ENCODE peak calls at places on chromosomes 3 and 15, in six cellular contexts. Q is CD4-positive, CD25-positive, alpha-beta regulatory T cell; L is body of pancreas; I is lower leg skin; D is mammary epithelial cell; J is ovary. K is an unnamed sample.

GRCh38 chr15:78049691-78050440 is 27.6 kb downstream of the TBC1D2B start:
- DNase-seq in D (peak), Q (peak), J (no peak), L (no peak), I (peak), K (peak)

GRCh38 chr3:47847256-47847655 is 44.3 kb downstream of the DHX30 start:
- DNase-seq in J (no peak), I (no peak), D (no peak), Q (no peak), L (no peak), K (no peak)

GRCh38 chr3:189900578-189900977 is 220.1 kb downstream of the P3H2 start:
- DNase-seq in I (no peak), D (peak), L (no peak), J (no peak), Q (no peak), K (no peak)

GRCh38 chr3:127260416-127260815 is 27.4 kb downstream of the PRR20G start:
- DNase-seq in I (peak), J (no peak), L (no peak), D (no peak), Q (no peak), K (no peak)

GRCh38 chr3:9770276-9770812 is 597 bp upstream of the CAMK1 start:
- DNase-seq in Q (no peak), D (no peak), J (peak), I (peak), L (peak), K (no peak)

GRCh38 chr3:16233806-16234205 is 30.9 kb downstream of the DPH3 start:
- DNase-seq in J (no peak), D (no peak), L (no peak), I (no peak), Q (no peak), K (no peak)

GRCh38 chr15:47675735-47676134 is 41.6 kb upstream of the SEMA6D start:
- DNase-seq in L (no peak), I (no peak), Q (no peak), D (no peak), J (no peak), K (no peak)

GRCh38 chr3:196186661-196187573 is 24.3 kb downstream of the ZDHHC19 start:
- DNase-seq in D (no peak), J (no peak), L (no peak), Q (peak), I (no peak), K (peak)

GRCh38 chr3:25654576-25654975 is 10.1 kb downstream of the TOP2B start:
- DNase-seq in L (no peak), Q (no peak), D (no peak), I (no peak), J (no peak), K (no peak)

GRCh38 chr3:27591811-27592210 is 107.6 kb upstream of the SLC4A7 start:
- DNase-seq in I (no peak), Q (peak), D (no peak), L (no peak), J (no peak), K (peak)

GRCh38 chr15:67120839-67121540 is 55.6 kb downstream of the SMAD3 start:
- DNase-seq in L (peak), J (peak), I (peak), D (peak), Q (peak), K (no peak)

GRCh38 chr15:100726426-100727190 is 124.2 kb downstream of the ASB7 start:
- DNase-seq in Q (no peak), L (peak), J (no peak), I (peak), D (no peak), K (no peak)

GRCh38 chr3:106093616-106094015 is 224.8 kb upstream of the CBLB start:
- DNase-seq in I (no peak), J (no peak), Q (no peak), L (no peak), D (no peak), K (no peak)

GRCh38 chr3:165254812-165255211 is 58.6 kb upstream of the SLITRK3 start:
- DNase-seq in Q (no peak), J (no peak), D (no peak), L (no peak), I (no peak), K (no peak)

GRCh38 chr3:155032918-155033317 is 47.2 kb upstream of the MME start:
- DNase-seq in L (no peak), J (no peak), I (no peak), D (no peak), Q (no peak), K (no peak)

GRCh38 chr3:142047021-142047369 is 102.3 kb downstream of the TFDP2 start:
- DNase-seq in J (no peak), Q (no peak), I (no peak), D (no peak), L (no peak), K (no peak)

GRCh38 chr15:88983861-88984429 is 70.8 kb upstream of the MFGE8 start:
- DNase-seq in J (no peak), Q (no peak), I (no peak), L (no peak), D (no peak), K (no peak)

DNA sequence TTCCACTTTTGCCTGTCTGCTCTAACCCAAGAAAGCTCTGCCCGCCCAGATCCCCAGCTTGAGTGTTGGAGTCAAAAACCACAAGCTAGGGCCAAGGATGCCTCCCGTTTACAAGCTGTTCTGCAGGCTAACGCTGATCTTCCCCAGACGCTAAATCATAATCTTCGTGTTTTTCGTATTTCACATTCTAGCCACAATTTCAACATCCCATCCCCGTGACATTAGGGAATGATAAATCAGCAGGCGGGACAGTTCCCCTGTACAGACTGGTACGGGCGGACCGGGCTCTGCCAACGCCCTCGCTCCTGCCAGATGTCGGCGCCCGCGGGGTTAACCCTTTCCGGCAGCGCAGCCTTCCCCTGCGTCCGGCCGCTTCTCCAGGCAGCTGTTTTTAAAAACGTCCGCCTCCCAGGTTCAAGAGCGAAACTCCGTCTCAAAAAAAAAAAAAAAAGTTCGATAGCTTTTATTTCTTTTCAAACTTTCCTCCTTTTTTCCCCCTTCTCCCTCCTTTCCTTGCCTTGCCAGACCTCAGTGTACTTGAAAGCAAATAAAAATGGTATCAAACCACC is 81.0 kb upstream of the BNC1 start:
- DNase-seq in L (no peak), I (peak), Q (peak), D (peak), J (peak), K (no peak)
- H3K4me3 ChIP-seq in L (no peak), I (no peak), Q (no peak), D (peak), J (peak), K (no peak)

GRCh38 chr3:129547241-129547640 is 4.3 kb downstream of the H1-8 start:
- DNase-seq in I (no peak), J (no peak), D (no peak), Q (no peak), L (no peak), K (no peak)

GRCh38 chr3:129548566-129548965 is 5.6 kb downstream of the H1-8 start:
- DNase-seq in D (no peak), Q (no peak), I (no peak), L (peak), J (no peak), K (no peak)

GRCh38 chr3:129549805-129550204 is 6.8 kb downstream of the H1-8 start:
- DNase-seq in I (no peak), J (no peak), Q (no peak), L (no peak), D (no peak), K (no peak)

GRCh38 chr3:129552287-129553050 is 9.5 kb downstream of the H1-8 start:
- DNase-seq in Q (no peak), I (no peak), D (no peak), L (no peak), J (no peak), K (no peak)

GRCh38 chr3:129549006-129549800 is 6.2 kb downstream of the H1-8 start:
- DNase-seq in J (no peak), Q (no peak), I (no peak), L (no peak), D (peak), K (no peak)
- H3K4me3 ChIP-seq in J (no peak), Q (no peak), I (no peak), L (no peak), D (no peak), K (no peak)

GRCh38 chr15:56918046-56918906 is at the start of gene TCF12:
- DNase-seq in I (peak), D (peak), J (peak), Q (peak), L (peak), K (peak)
- H3K4me3 ChIP-seq in I (peak), D (peak), J (peak), Q (peak), L (peak), K (peak)

DNA sequence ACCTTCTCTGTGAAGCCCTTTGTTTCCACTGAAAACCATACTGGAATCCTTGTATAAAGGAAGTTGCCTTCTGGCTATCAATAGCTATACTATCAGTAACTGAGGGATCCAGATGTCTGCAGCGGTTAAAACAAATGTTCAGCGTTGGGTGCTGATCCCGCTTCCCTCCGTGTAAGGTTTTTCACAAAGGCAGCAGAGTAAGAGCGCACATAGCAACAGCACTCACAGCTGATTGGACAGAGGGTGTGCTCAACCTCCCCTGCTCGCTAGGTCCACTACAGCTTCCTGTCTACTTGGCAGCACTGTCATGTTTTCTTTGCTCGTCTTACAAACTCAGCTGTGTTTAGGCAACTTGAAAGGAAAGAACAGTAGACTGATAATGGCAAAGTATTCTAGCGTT is 27.3 kb downstream of the ATOSA start:
- DNase-seq in D (peak), J (peak), Q (peak), I (no peak), L (peak), K (peak)
- H3K4me3 ChIP-seq in D (peak), J (peak), Q (peak), I (no peak), L (no peak), K (peak)

GRCh38 chr3:34483290-34483887 is 685.0 kb downstream of the PDCD6IP start:
- DNase-seq in J (no peak), D (no peak), I (no peak), L (no peak), Q (no peak), K (no peak)
- H3K4me3 ChIP-seq in J (no peak), D (no peak), I (no peak), L (no peak), Q (peak), K (no peak)

GRCh38 chr3:182957676-182958075 is 22.7 kb downstream of the DCUN1D1 start:
- DNase-seq in J (no peak), D (no peak), I (no peak), Q (no peak), L (no peak), K (no peak)

GRCh38 chr3:182959474-182960350 is 20.6 kb downstream of the DCUN1D1 start:
- DNase-seq in J (no peak), L (no peak), I (no peak), Q (no peak), D (no peak), K (no peak)

GRCh38 chr3:182949688-182950087 is 30.6 kb downstream of the DCUN1D1 start:
- DNase-seq in L (no peak), D (no peak), Q (no peak), J (no peak), I (no peak), K (no peak)

DNA sequence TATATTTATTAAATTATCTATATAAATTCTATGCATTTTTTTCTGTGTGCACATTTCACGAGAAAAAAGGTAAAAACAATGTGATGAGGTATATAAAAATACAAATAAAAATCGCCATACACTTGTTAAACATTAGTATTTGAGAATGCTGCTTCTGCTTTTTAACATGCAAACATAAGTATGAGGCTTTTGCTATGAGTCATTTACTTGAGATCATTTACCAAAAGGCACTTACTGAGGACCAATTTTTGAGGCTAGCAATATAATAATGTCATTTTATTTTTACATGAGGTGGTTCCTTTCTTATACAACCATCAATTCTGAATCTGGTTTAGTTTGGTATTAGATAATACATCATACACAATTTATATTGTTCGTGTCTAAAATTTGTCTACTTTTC is 25.8 kb downstream of the DCUN1D1 start:
- DNase-seq in L (no peak), Q (no peak), I (no peak), D (no peak), J (no peak), K (no peak)
- H3K4me3 ChIP-seq in L (no peak), Q (no peak), I (no peak), D (no peak), J (no peak), K (no peak)

K was measured in DND-41.